ENCODE peak calls at places on chromosomes 2 and 18, in six cellular contexts. B is RWPE2, C is endodermal cell, I is A549, E is glutamatergic neuron, R is RWPE1. D is an unnamed sample.

GRCh38 chr18:49207373-49207772 is 253.1 kb downstream of the DYM start:
- DNase-seq in B (no peak), C (no peak), I (no peak), E (no peak), R (peak; percentile 57), D (no peak)

GRCh38 chr2:192286093-192286701 is 91.5 kb upstream of the TMEFF2 start:
- DNase-seq in B (no peak), C (no peak), I (no peak), E (no peak), R (peak; percentile 11), D (no peak)

GRCh38 chr2:42771546-42772153 is 7.7 kb upstream of the OXER1 start:
- DNase-seq in B (no peak), C (no peak), I (no peak), E (no peak), R (no peak), D (no peak)

GRCh38 chr2:18137096-18137495 is 258.6 kb downstream of the KCNS3 start:
- DNase-seq in B (no peak), C (no peak), I (no peak), E (no peak), R (no peak), D (no peak)

GRCh38 chr2:48319863-48320262 is 210.1 kb upstream of the STON1 start:
- DNase-seq in B (no peak), C (no peak), I (no peak), E (no peak), R (no peak), D (no peak)

GRCh38 chr2:39448169-39448502 is 11.1 kb upstream of the MAP4K3 start:
- DNase-seq in B (no peak), C (no peak), I (no peak), E (no peak), R (no peak), D (no peak)

GRCh38 chr18:34085140-34085739 is 139.5 kb downstream of the NOL4 start:
- DNase-seq in B (no peak), C (no peak), I (no peak), E (no peak), R (no peak), D (no peak)

GRCh38 chr18:45167631-45168225 is 447.5 kb upstream of the SLC14A2 start:
- DNase-seq in B (no peak), C (no peak), I (no peak), E (no peak), R (no peak), D (no peak)

GRCh38 chr2:33786881-33787280 is 187.8 kb upstream of the FAM98A start:
- DNase-seq in B (no peak), C (no peak), I (no peak), E (no peak), R (no peak), D (no peak)

GRCh38 chr18:72830109-72830508 is 37.7 kb downstream of the NETO1 start:
- DNase-seq in B (no peak), C (peak; percentile 91), I (no peak), E (no peak), R (no peak), D (peak; percentile 15)

GRCh38 chr18:7479756-7480155 is 87.4 kb upstream of the PTPRM start:
- DNase-seq in B (no peak), C (no peak), I (no peak), E (no peak), R (no peak), D (no peak)

GRCh38 chr2:128752691-128753263 is 434.1 kb upstream of the HS6ST1 start:
- DNase-seq in B (no peak), C (no peak), I (no peak), E (no peak), R (no peak), D (no peak)

GRCh38 chr2:178860551-178860950 is 53.3 kb upstream of the TTN start:
- DNase-seq in B (no peak), C (no peak), I (no peak), E (no peak), R (no peak), D (no peak)

GRCh38 chr2:151844217-151844896 is 16.1 kb upstream of the ARL5A start:
- DNase-seq in B (no peak), C (no peak), I (no peak), E (no peak), R (no peak), D (no peak)

GRCh38 chr2:224190871-224191270 is 151.8 kb upstream of the SERPINE2 start:
- DNase-seq in B (no peak), C (no peak), I (no peak), E (no peak), R (no peak), D (no peak)

GRCh38 chr2:121648206-121648605 is 1.1 kb downstream of the CLASP1 start:
- DNase-seq in B (no peak), C (no peak), I (no peak), E (no peak), R (no peak), D (peak; percentile 26)

GRCh38 chr2:85741211-85741610 is 12.6 kb upstream of the ATOH8 start:
- DNase-seq in B (peak; percentile 35), C (no peak), I (peak; percentile 31), E (no peak), R (no peak), D (no peak)

DNA sequence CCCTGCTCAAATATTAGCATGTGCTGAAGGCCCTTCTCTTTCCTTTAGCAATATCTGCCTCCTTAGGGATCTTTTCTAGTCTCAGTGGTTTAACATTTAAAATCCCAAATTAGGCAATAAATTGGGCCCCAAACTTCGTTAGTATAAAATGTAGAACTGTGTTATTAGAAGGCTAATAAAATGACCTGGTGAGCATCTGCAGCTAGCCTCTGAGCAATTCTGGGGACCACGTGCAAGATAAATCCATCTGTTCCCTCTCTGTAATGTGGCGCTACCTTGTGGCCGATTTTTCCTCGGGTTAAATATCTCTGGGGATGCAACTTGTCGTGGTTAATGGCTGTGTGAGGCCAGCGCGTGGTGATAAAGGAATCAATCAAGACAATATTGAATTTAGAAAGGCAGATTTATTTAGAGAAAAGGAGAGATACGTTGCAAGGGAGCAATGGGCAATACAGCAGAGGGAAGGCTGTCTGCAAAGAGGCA is 18.7 kb upstream of the IL36G start:
- DNase-seq in B (no peak), C (peak; percentile 74), I (no peak), E (peak; percentile 51), R (no peak), D (no peak)
- TF ChIP-seq CTCF in B (peak; percentile 78), C (peak; percentile 65), I (peak; percentile 36), E (peak; percentile 68), R (peak; percentile 68), D (no peak)

GRCh38 chr2:237084444-237084843 is 1.2 kb upstream of the COPS8 start:
- DNase-seq in B (no peak), C (no peak), I (no peak), E (no peak), R (no peak), D (no peak)

GRCh38 chr2:237081596-237081995 is 4.1 kb upstream of the COPS8 start:
- DNase-seq in B (no peak), C (no peak), I (no peak), E (no peak), R (no peak), D (no peak)

GRCh38 chr2:237090906-237091305 is 5.2 kb downstream of the COPS8 start:
- DNase-seq in B (no peak), C (no peak), I (no peak), E (no peak), R (no peak), D (no peak)

GRCh38 chr2:237083026-237083425 is 2.7 kb upstream of the COPS8 start:
- DNase-seq in B (no peak), C (no peak), I (no peak), E (no peak), R (no peak), D (no peak)

GRCh38 chr2:237085261-237086221 is at the start of gene COPS8:
- DNase-seq in B (peak; percentile 92), C (peak; percentile 97), I (peak; percentile 78), E (peak; percentile 97), R (peak; percentile 86), D (peak; percentile 89)
- TF ChIP-seq CTCF in B (peak; percentile 44), C (peak; percentile 56), I (peak; percentile 33), E (no peak), R (peak; percentile 26), D (no peak)

GRCh38 chr2:68900496-68901198 is 29.4 kb upstream of the BMP10 start:
- DNase-seq in B (no peak), C (no peak), I (no peak), E (no peak), R (no peak), D (no peak)

GRCh38 chr2:68905116-68905515 is 33.9 kb upstream of the BMP10 start:
- DNase-seq in B (no peak), C (no peak), I (no peak), E (no peak), R (no peak), D (no peak)

GRCh38 chr2:68901561-68901960 is 30.4 kb upstream of the BMP10 start:
- DNase-seq in B (no peak), C (no peak), I (no peak), E (no peak), R (no peak), D (no peak)

GRCh38 chr2:68901199-68901515 is 30.0 kb upstream of the BMP10 start:
- DNase-seq in B (no peak), C (peak; percentile 74), I (no peak), E (no peak), R (no peak), D (no peak)
- TF ChIP-seq CTCF in B (no peak), C (peak; percentile 78), I (peak; percentile 9), E (no peak), R (no peak), D (no peak)

GRCh38 chr2:118061135-118061955 is 26.9 kb upstream of the INSIG2 start:
- DNase-seq in B (no peak), C (peak; percentile 66), I (peak; percentile 10), E (no peak), R (peak; percentile 48), D (peak; percentile 41)
- TF ChIP-seq CTCF in B (peak; percentile 82), C (peak; percentile 76), I (peak; percentile 47), E (peak; percentile 32), R (peak; percentile 24), D (peak; percentile 37)